ENCODE peak calls at places on chromosomes 7 and 10, in six cellular contexts. E, W, L, Z, Q and S are unnamed samples.

GRCh38 chr7:103867874-103868273 is 121.6 kb downstream of the RELN start:
- DNase-seq in Q (no peak), L (no peak), Z (no peak), W (no peak), E (no peak), S (no peak)

GRCh38 chr7:27605689-27606269 is 56.9 kb downstream of the HIBADH start:
- DNase-seq in L (peak; percentile 14), Q (no peak), W (peak; percentile 55), E (no peak), Z (no peak), S (no peak)

GRCh38 chr10:125709553-125710266 is 9.8 kb upstream of the EDRF1 start:
- DNase-seq in Q (no peak), Z (no peak), E (no peak), L (no peak), W (no peak), S (no peak)

GRCh38 chr7:129781856-129782256 is 170.3 kb downstream of the NRF1 start:
- DNase-seq in Z (no peak), E (no peak), Q (peak; percentile 30), W (no peak), L (no peak), S (no peak)

GRCh38 chr7:47743898-47744612 is 162.1 kb upstream of the TNS3 start:
- DNase-seq in W (no peak), Z (no peak), E (no peak), Q (no peak), L (no peak), S (no peak)

GRCh38 chr7:104089061-104089460 is 99.6 kb upstream of the RELN start:
- DNase-seq in W (no peak), L (no peak), E (no peak), Z (no peak), Q (no peak), S (no peak)

GRCh38 chr7:137757146-137757925 is 89.4 kb downstream of the DGKI start:
- DNase-seq in L (no peak), Z (no peak), E (no peak), W (no peak), Q (no peak), S (no peak)

GRCh38 chr10:119807960-119808697 is 64.5 kb downstream of the MCMBP start:
- DNase-seq in L (no peak), Q (no peak), E (no peak), W (no peak), Z (no peak), S (no peak)

GRCh38 chr7:73968511-73968910 is 59.5 kb upstream of the ELN start:
- DNase-seq in Z (no peak), Q (no peak), W (no peak), L (no peak), E (no peak), S (no peak)

GRCh38 chr10:42640610-42641229 is 2.4 kb upstream of the ZNF33B start:
- DNase-seq in L (no peak), E (no peak), W (peak; percentile 54), Q (peak; percentile 75), Z (no peak), S (no peak)

GRCh38 chr7:111312966-111313365 is 222.0 kb downstream of the LRRN3 start:
- DNase-seq in Q (no peak), Z (no peak), L (no peak), E (no peak), W (peak; percentile 27), S (no peak)

GRCh38 chr7:54697659-54698186 is 61.3 kb downstream of the SEC61G start:
- DNase-seq in Q (no peak), L (no peak), Z (no peak), W (no peak), E (no peak), S (no peak)

GRCh38 chr7:33926535-33926934 is 21.2 kb downstream of the BMPER start:
- DNase-seq in E (no peak), W (no peak), Q (no peak), Z (no peak), L (no peak), S (no peak)

GRCh38 chr7:79414910-79415309 is 38.6 kb downstream of the MAGI2 start:
- DNase-seq in W (no peak), L (no peak), Z (no peak), E (no peak), Q (no peak), S (no peak)

GRCh38 chr7:108836246-108836645 is 266.6 kb downstream of the DNAJB9 start:
- DNase-seq in L (peak; percentile 60), Z (no peak), E (no peak), Q (no peak), W (no peak), S (no peak)

GRCh38 chr10:74334221-74334620 is 183.2 kb downstream of the ADK start:
- DNase-seq in Z (no peak), W (no peak), Q (no peak), L (no peak), E (no peak), S (no peak)

GRCh38 chr10:74328388-74328787 is 177.4 kb downstream of the ADK start:
- DNase-seq in Z (no peak), E (no peak), L (no peak), W (no peak), Q (no peak), S (no peak)

GRCh38 chr10:74332398-74332797 is 181.4 kb downstream of the ADK start:
- DNase-seq in Z (no peak), Q (no peak), E (no peak), W (no peak), L (no peak), S (no peak)

GRCh38 chr10:74333174-74333573 is 182.2 kb downstream of the ADK start:
- DNase-seq in W (no peak), Q (no peak), E (no peak), Z (no peak), L (no peak), S (no peak)

GRCh38 chr10:74329873-74330272 is 178.9 kb downstream of the ADK start:
- DNase-seq in E (no peak), L (no peak), Q (no peak), Z (no peak), W (no peak), S (no peak)
- H3K27ac ChIP-seq in E (no peak overlapping the region), L (no peak overlapping the region), Q (no peak overlapping the region), Z (no peak overlapping the region), W (no peak overlapping the region), S (no peak overlapping the region)

DNA sequence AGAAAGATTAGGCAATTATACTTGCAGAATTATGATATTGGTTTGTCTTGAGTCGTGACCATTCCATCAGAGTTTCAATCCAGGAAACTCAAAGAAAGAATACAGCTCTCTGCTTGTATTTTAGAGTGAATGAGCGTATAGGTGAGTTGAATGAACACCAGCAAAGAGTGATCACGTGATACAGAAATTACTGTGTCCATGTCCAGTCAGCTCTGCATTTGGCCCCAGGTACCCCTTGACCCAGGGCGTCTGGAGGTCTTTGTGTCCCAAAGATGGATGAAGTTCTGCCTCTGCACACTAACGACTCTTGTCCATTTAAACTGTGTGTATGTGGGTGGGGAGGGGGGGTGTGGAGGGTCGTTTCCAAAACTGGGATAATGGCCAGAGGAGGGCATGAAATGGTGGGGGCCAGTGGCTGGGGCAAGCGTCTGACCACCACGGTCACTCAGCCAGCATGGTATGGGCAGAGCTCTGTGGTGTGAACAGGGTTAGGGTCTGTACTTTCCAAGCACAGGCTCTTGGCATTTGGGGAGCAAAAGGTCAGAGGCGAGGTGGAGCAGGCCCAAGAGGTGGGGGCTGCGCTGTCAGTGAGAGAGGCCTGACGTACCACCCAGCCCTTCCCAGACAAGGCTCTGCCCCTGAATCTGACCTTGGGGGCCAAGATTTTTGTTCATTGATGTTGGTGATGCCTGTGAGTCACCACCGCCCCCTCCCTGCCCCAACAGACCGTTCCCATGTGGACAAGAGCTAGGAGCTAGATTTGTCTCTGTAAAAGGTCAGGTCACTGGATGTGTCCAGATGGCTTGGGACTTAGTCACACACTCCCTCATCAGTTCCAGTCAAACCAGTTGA is 1.4 kb downstream of the PTPRE start:
- DNase-seq in E (no peak), Q (peak; percentile 20), Z (no peak), L (no peak), W (no peak), S (no peak)
- H3K27ac ChIP-seq in E (peak overlapping the region; percentile 18), Q (peak overlapping the region; percentile 33), Z (peak overlapping the region; percentile 96), L (no peak overlapping the region), W (peak overlapping the region; percentile 86), S (no peak overlapping the region)

DNA sequence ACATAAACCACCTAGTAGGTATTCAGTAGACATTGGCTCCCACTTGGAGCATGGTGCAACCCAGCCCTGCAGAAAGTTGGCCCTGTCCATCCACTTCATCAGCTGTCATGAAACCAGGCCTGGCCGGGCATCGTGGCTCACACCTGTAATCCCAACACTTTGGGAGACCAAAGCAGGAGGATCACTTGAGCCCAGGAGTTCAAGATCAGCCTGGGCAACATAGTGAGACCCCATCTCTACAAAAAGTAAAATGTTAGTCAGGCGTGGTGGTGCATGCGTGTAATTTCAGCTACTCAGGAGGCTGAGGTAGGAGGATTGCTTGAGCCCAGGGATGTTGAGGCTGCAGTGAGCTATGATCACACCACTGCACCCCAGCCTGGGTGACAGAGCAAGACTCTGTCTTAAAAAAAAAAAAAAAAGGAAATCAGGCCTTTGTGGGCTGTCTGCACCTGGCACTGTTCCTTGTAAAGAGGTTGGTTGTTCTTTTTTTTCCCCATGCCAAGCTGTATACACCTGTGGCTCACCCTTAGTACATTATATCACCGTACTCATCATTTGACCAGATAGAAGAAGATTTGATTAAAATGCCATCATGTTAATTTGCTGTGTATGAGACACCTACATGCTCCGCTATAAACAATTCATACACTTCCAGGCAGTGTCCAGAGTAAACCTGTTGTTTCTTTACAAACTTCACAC is 45.4 kb upstream of the GRID1 start:
- DNase-seq in W (no peak), Q (no peak), L (no peak), E (no peak), Z (no peak), S (no peak)
- H3K27ac ChIP-seq in W (no peak overlapping the region), Q (peak overlapping the region; percentile 75), L (no peak overlapping the region), E (no peak overlapping the region), Z (peak overlapping the region; percentile 34), S (no peak overlapping the region)

GRCh38 chr10:623477-624311 is 65.8 kb downstream of the DIP2C start:
- DNase-seq in E (no peak), Q (no peak), W (no peak), Z (no peak), L (no peak), S (no peak)

GRCh38 chr10:624312-624604 is 65.2 kb downstream of the DIP2C start:
- DNase-seq in Q (no peak), E (no peak), Z (no peak), W (no peak), L (no peak), S (no peak)

GRCh38 chr10:625335-625699 is 64.2 kb downstream of the DIP2C start:
- DNase-seq in W (no peak), Z (peak; percentile 77), E (no peak), Q (no peak), L (no peak), S (peak; percentile 76)

GRCh38 chr10:625751-626711 is 63.4 kb downstream of the DIP2C start:
- DNase-seq in L (no peak), Z (no peak), Q (no peak), W (no peak), E (no peak), S (no peak)

DNA sequence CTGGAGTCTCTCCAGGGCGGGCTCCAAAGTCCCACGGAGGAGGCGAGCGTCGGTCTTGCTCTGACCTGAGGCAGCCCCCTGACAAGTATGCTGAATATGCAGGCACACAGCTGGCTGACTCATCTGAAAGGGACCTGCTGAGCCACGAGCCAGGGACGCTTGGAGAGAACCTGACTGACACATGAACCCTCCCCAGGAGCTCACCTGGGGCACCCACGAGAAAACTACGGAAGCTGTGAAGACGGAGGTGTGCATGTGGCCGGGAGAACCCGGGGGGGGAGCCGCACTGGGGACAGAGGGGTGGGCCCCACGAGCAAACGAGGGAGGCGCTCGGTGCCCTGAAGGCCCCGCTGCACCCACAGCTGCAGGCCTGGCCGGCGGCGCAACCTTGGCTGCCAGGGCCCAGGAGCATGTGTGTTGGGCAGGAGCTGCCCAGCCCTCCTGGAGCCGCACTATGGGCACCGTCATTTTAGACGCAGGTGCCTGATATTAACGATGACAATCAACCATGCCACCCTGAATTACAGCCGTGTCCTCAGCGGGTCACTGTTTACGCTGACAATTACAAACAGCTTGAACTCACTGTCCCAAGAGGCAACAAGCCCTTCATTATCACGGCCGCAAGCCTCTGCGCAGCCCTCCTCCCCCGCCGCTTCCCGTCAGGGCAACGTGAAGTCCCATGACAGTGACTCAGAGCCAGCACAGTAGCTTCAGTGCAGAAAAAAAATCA is 64.7 kb downstream of the DIP2C start:
- DNase-seq in Z (peak; percentile 78), E (peak; percentile 86), L (no peak), W (no peak), Q (peak; percentile 61), S (peak; percentile 93)
- H3K27ac ChIP-seq in Z (peak overlapping the region; percentile 94), E (peak overlapping the region; percentile 99), L (no peak overlapping the region), W (peak overlapping the region; percentile 24), Q (peak overlapping the region; percentile 57), S (peak overlapping the region; percentile 92)